ENCODE peak calls at places on chromosome 18, in five cellular contexts. One of them, this sample, is unnamed.

GRCh38 chr18:53153281-53153680 is 813.3 kb downstream of the DCC start:
- DNase-seq in spleen: no peak
- DNase-seq in cardiac fibroblast: no peak
- DNase-seq in right lobe of liver: no peak
- DNase-seq in HCT116: no peak
- DNase-seq in this sample: peak

GRCh38 chr18:5388896-5389295 is 93.4 kb upstream of the ZBTB14 start:
- DNase-seq in spleen: no peak
- DNase-seq in cardiac fibroblast: no peak
- DNase-seq in right lobe of liver: no peak
- DNase-seq in HCT116: no peak
- DNase-seq in this sample: no peak

GRCh38 chr18:61199131-61199903 is 133.9 kb upstream of the CDH20 start:
- DNase-seq in spleen: no peak
- DNase-seq in cardiac fibroblast: peak
- DNase-seq in right lobe of liver: no peak
- DNase-seq in HCT116: no peak
- DNase-seq in this sample: no peak

GRCh38 chr18:44588466-44588865 is 92.2 kb upstream of the SETBP1 start:
- DNase-seq in spleen: no peak
- DNase-seq in cardiac fibroblast: no peak
- DNase-seq in right lobe of liver: no peak
- DNase-seq in HCT116: no peak
- DNase-seq in this sample: no peak

GRCh38 chr18:71831039-71831438 is 713.1 kb downstream of the CBLN2 start:
- DNase-seq in spleen: no peak
- DNase-seq in cardiac fibroblast: peak
- DNase-seq in right lobe of liver: no peak
- DNase-seq in HCT116: no peak
- DNase-seq in this sample: no peak

GRCh38 chr18:44716697-44717163 is 36.0 kb downstream of the SETBP1 start:
- DNase-seq in spleen: no peak
- DNase-seq in cardiac fibroblast: no peak
- DNase-seq in right lobe of liver: no peak
- DNase-seq in HCT116: no peak
- DNase-seq in this sample: no peak

GRCh38 chr18:50527636-50528307 is 32.1 kb upstream of the MAPK4 start:
- DNase-seq in spleen: no peak
- DNase-seq in cardiac fibroblast: no peak
- DNase-seq in right lobe of liver: peak
- DNase-seq in HCT116: no peak
- DNase-seq in this sample: no peak

GRCh38 chr18:41036346-41036745 is 918.7 kb upstream of the PIK3C3 start:
- DNase-seq in spleen: no peak
- DNase-seq in cardiac fibroblast: no peak
- DNase-seq in right lobe of liver: no peak
- DNase-seq in HCT116: no peak
- DNase-seq in this sample: no peak

GRCh38 chr18:37322497-37323035 is 243.0 kb downstream of the CELF4 start:
- DNase-seq in spleen: no peak
- DNase-seq in cardiac fibroblast: peak
- DNase-seq in right lobe of liver: peak
- DNase-seq in HCT116: peak
- DNase-seq in this sample: peak

DNA sequence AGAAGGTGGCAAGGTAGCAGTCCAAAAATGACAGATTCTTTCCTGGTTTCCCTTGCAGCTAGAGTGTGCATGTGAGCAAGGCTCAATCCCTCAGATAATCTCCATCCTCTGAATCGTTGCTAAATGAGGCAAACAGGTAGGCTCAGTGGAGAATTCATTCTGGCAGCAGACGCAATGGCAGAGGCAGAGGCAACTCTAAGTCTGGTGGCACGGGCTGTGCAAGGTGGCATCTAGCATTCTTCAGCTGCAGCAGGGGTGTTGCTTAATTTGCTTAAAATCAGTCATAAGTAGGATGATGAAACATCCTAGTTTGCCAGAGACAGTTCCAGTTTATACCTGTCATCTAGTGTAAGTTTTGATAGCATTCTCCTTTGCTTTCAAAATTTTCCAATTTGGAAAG is 391.1 kb upstream of the MEX3C start:
- DNase-seq in spleen: no peak
- DNase-seq in cardiac fibroblast: no peak
- DNase-seq in right lobe of liver: no peak
- DNase-seq in HCT116: no peak
- DNase-seq in this sample: no peak
- TF ChIP-seq CTCF in spleen: no peak
- TF ChIP-seq CTCF in cardiac fibroblast: no peak
- TF ChIP-seq CTCF in right lobe of liver: no peak
- TF ChIP-seq CTCF in HCT116: no peak
- TF ChIP-seq CTCF in this sample: no peak

GRCh38 chr18:79510046-79510685 is 114.4 kb downstream of the NFATC1 start:
- DNase-seq in spleen: peak
- DNase-seq in cardiac fibroblast: no peak
- DNase-seq in right lobe of liver: peak
- DNase-seq in HCT116: no peak
- DNase-seq in this sample: no peak
- TF ChIP-seq CTCF in spleen: no peak
- TF ChIP-seq CTCF in cardiac fibroblast: no peak
- TF ChIP-seq CTCF in right lobe of liver: no peak
- TF ChIP-seq CTCF in HCT116: no peak
- TF ChIP-seq CTCF in this sample: no peak

GRCh38 chr18:26456070-26456491 is 92.3 kb downstream of the KCTD1 start:
- DNase-seq in spleen: no peak
- DNase-seq in cardiac fibroblast: peak
- DNase-seq in right lobe of liver: no peak
- DNase-seq in HCT116: no peak
- DNase-seq in this sample: no peak
- TF ChIP-seq CTCF in spleen: no peak
- TF ChIP-seq CTCF in cardiac fibroblast: no peak
- TF ChIP-seq CTCF in right lobe of liver: no peak
- TF ChIP-seq CTCF in HCT116: no peak
- TF ChIP-seq CTCF in this sample: no peak

DNA sequence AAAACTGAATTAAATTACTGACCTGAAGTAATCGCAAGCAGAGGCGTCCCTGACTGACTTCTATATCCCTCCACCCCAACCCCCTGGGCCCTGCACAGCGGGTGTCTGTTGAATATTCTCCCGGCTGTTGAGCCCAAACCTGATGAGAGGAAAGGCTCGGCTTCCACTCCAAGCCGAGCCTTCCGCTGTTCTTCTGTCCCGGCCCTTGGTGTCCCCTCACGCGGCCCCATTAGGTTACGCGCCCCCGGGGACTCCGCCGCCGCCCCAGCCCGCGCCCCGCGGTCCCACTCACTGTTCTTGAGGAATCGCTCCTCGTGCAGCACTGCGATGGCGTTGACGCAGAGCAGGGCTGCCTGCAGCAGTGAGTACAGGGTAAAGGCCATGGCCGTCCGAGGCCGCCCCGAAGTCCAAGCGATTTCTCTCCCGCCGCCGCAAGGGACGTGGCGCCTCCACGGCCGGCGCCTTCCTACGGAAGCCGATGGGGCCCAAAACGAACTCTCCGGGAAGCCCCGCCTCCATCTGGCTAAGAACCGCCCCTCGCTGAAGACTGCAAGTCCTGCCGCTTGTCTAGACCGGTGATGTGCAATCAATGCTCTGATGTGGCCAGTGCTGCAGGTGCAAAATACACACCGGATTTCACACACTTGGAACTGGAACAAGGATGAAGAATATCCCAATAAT is at the start of gene IER3IP1:
- DNase-seq in spleen: peak
- DNase-seq in cardiac fibroblast: peak
- DNase-seq in right lobe of liver: peak
- DNase-seq in HCT116: peak
- DNase-seq in this sample: peak
- TF ChIP-seq CTCF in spleen: no peak
- TF ChIP-seq CTCF in cardiac fibroblast: peak
- TF ChIP-seq CTCF in right lobe of liver: no peak
- TF ChIP-seq CTCF in HCT116: peak
- TF ChIP-seq CTCF in this sample: peak

GRCh38 chr18:65983750-65984149 is 232.9 kb downstream of the CDH7 start:
- DNase-seq in spleen: no peak
- DNase-seq in cardiac fibroblast: no peak
- DNase-seq in right lobe of liver: no peak
- DNase-seq in HCT116: no peak
- DNase-seq in this sample: no peak
- TF ChIP-seq CTCF in spleen: no peak
- TF ChIP-seq CTCF in cardiac fibroblast: no peak
- TF ChIP-seq CTCF in right lobe of liver: no peak
- TF ChIP-seq CTCF in HCT116: no peak
- TF ChIP-seq CTCF in this sample: peak

DNA sequence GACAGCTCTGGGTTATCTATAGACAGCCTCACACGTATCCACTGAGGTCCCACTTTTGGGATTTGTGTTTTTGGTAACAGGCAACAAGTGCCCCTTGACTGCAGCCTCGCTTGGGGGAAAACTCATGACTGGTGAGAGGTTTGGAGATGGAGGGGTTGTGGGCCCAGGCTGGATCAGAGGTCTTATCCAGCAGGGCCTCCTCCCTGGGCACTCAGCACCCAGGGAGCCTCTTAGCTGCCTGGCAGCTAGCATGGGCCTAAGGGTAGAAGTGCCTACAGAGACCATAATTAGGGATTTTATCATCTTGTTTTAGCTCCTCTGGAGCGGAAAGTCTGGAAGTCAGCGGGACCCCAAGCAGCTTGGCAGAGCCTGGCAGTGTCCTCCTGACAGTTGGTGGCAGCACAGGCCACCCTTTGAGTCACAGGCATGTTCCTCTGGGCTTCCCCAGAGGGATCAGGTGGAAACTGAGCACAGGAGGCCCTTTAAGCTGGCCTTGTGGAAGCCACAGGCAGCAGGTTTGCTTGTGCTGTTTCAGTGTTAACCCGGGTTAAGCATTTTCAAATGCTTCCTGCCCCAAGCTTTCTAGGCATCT is 143.1 kb downstream of the KCTD1 start:
- DNase-seq in spleen: no peak
- DNase-seq in cardiac fibroblast: peak
- DNase-seq in right lobe of liver: no peak
- DNase-seq in HCT116: peak
- DNase-seq in this sample: no peak
- TF ChIP-seq CTCF in spleen: no peak
- TF ChIP-seq CTCF in cardiac fibroblast: peak
- TF ChIP-seq CTCF in right lobe of liver: peak
- TF ChIP-seq CTCF in HCT116: peak
- TF ChIP-seq CTCF in this sample: peak

This sample was measured in neural crest cell.